ENCODE peak calls at places on chromosomes 1 and 21, in seven cellular contexts. Y is suprapubic skin, T is GM12865, G is fibroblast of mammary gland, C is fibroblast of villous mesenchyme, D is type B pancreatic cell, Z is prostate gland. W is an unnamed sample.

GRCh38 chr1:119286587-119287181 is 81.9 kb upstream of the HAO2 start:
- DNase-seq in G (peak), Y (no peak), Z (peak), C (peak), D (no peak), T (peak), W (no peak)

GRCh38 chr1:109732390-109732763 is 8.5 kb downstream of the GSTM3 start:
- DNase-seq in Z (no peak), Y (no peak), T (no peak), C (no peak), D (no peak), G (no peak), W (no peak)

GRCh38 chr1:240258910-240259309 is 167.2 kb downstream of the FMN2 start:
- DNase-seq in T (no peak), G (peak), D (no peak), C (no peak), Y (no peak), Z (no peak), W (no peak)

GRCh38 chr1:56967355-56967754 is 1.5 kb upstream of the C8B start:
- DNase-seq in G (no peak), Y (no peak), D (no peak), Z (no peak), T (no peak), C (no peak), W (no peak)

GRCh38 chr21:35206141-35207125 is 157.3 kb upstream of the RUNX1 start:
- DNase-seq in D (no peak), T (peak), Y (no peak), G (no peak), Z (peak), C (no peak), W (no peak)

GRCh38 chr1:225430301-225430700 is 2.5 kb upstream of the LBR start:
- DNase-seq in C (no peak), G (no peak), Z (no peak), T (no peak), D (no peak), Y (no peak), W (no peak)

GRCh38 chr1:183365093-183365492 is 53.1 kb downstream of the NMNAT2 start:
- DNase-seq in T (no peak), D (no peak), C (no peak), Z (no peak), Y (no peak), G (no peak), W (no peak)

GRCh38 chr21:38952890-38953289 is 147.2 kb downstream of the ETS2 start:
- DNase-seq in G (no peak), C (no peak), Z (no peak), T (no peak), D (no peak), Y (no peak), W (no peak)

GRCh38 chr1:160411231-160411630 is 10.9 kb downstream of the VANGL2 start:
- DNase-seq in D (no peak), G (no peak), T (no peak), C (no peak), Y (no peak), Z (no peak), W (no peak)

GRCh38 chr1:56898005-56898373 is 43.4 kb downstream of the C8A start:
- DNase-seq in D (no peak), C (no peak), Y (no peak), G (no peak), T (no peak), Z (no peak), W (no peak)

GRCh38 chr1:8858112-8858668 is 20.3 kb downstream of the ENO1 start:
- DNase-seq in G (peak), D (no peak), Y (no peak), T (no peak), C (peak), Z (no peak), W (no peak)

GRCh38 chr1:11299225-11299574 is 26.2 kb downstream of the UBIAD1 start:
- DNase-seq in G (no peak), C (no peak), Y (no peak), T (no peak), Z (no peak), D (no peak), W (no peak)

GRCh38 chr21:38170705-38171682 is 85.8 kb upstream of the KCNJ15 start:
- DNase-seq in Y (no peak), G (peak), D (no peak), T (no peak), Z (no peak), C (peak), W (no peak)

GRCh38 chr1:7208647-7209180 is 423.5 kb downstream of the CAMTA1 start:
- DNase-seq in Z (no peak), G (no peak), C (no peak), T (no peak), Y (no peak), D (no peak), W (no peak)

GRCh38 chr21:33308586-33309490 is 15.9 kb upstream of the IFNAR1 start:
- DNase-seq in C (peak), D (no peak), T (peak), Z (peak), G (peak), Y (no peak), W (no peak)

GRCh38 chr1:42951588-42951987 is 7.1 kb downstream of the SLC2A1 start:
- DNase-seq in D (no peak), T (no peak), C (no peak), G (no peak), Y (no peak), Z (no peak), W (no peak)

GRCh38 chr1:228751360-228752098 is 16.2 kb downstream of the RHOU start:
- DNase-seq in Z (no peak), Y (no peak), G (no peak), D (no peak), T (no peak), C (no peak), W (no peak)

GRCh38 chr1:33152685-33153432 is 29.0 kb downstream of the TRIM62 start:
- DNase-seq in Z (peak), Y (no peak), G (peak), T (peak), D (no peak), C (peak), W (no peak)

GRCh38 chr1:12339410-12339809 is 109.6 kb downstream of the VPS13D start:
- DNase-seq in Z (no peak), D (no peak), T (no peak), G (no peak), Y (no peak), C (no peak), W (no peak)

GRCh38 chr1:39003787-39004186 is 12.7 kb downstream of the AKIRIN1 start:
- DNase-seq in T (no peak), C (peak), Z (no peak), D (no peak), Y (no peak), G (no peak), W (no peak)

GRCh38 chr1:220681220-220681847 is 8.8 kb upstream of the C1orf115 start:
- DNase-seq in D (no peak), C (peak), Z (no peak), Y (no peak), T (no peak), G (peak), W (no peak)

GRCh38 chr1:68093737-68094136 is 43.3 kb upstream of the DIRAS3 start:
- DNase-seq in D (no peak), Z (no peak), C (no peak), G (no peak), Y (no peak), T (no peak), W (no peak)

GRCh38 chr1:198121058-198121829 is 35.6 kb upstream of the NEK7 start:
- DNase-seq in T (no peak), Y (no peak), D (no peak), Z (no peak), C (peak), G (peak), W (no peak)

GRCh38 chr1:112673589-112674439 is 645 bp upstream of the MOV10 start:
- DNase-seq in Z (peak), D (no peak), C (peak), G (peak), T (peak), Y (no peak), W (peak)

GRCh38 chr1:22131875-22132486 is 10.9 kb downstream of the WNT4 start:
- DNase-seq in Y (no peak), T (peak), Z (peak), C (no peak), G (no peak), D (peak), W (no peak)

GRCh38 chr1:116373451-116374339 is 651 bp downstream of the ATP1A1 start:
- DNase-seq in D (peak), T (peak), G (peak), Z (peak), Y (peak), C (peak), W (no peak)

GRCh38 chr21:38263493-38263892 is 6.7 kb downstream of the KCNJ15 start:
- DNase-seq in G (peak), T (no peak), Z (no peak), C (no peak), D (no peak), Y (no peak), W (no peak)

GRCh38 chr1:95309031-95309459 is 75.0 kb downstream of the RWDD3 start:
- DNase-seq in Z (peak), Y (no peak), G (peak), T (peak), C (peak), D (no peak), W (no peak)

GRCh38 chr1:91712981-91713841 is 172.7 kb downstream of the TGFBR3 start:
- DNase-seq in C (peak), Y (no peak), Z (no peak), D (no peak), T (peak), G (peak), W (no peak)

GRCh38 chr1:109425391-109425790 is 857 bp downstream of the PSMA5 start:
- DNase-seq in Y (no peak), T (peak), G (peak), Z (no peak), D (no peak), C (peak), W (no peak)

GRCh38 chr1:27992271-27992670 is 32.5 kb downstream of the XKR8 start:
- DNase-seq in Z (no peak), Y (no peak), G (no peak), D (no peak), T (peak), C (no peak), W (no peak)

GRCh38 chr1:145972580-145972979 is 8.1 kb downstream of the POLR3GL start:
- DNase-seq in Y (peak), Z (no peak), D (no peak), C (no peak), T (no peak), G (no peak), W (no peak)

GRCh38 chr1:177119311-177119710 is 45.2 kb downstream of the ASTN1 start:
- DNase-seq in Z (no peak), Y (no peak), G (no peak), C (no peak), T (no peak), D (no peak), W (no peak)

GRCh38 chr1:2322065-2322571 is 69.2 kb downstream of the MORN1 start:
- DNase-seq in Y (peak), T (no peak), G (peak), D (peak), C (peak), Z (no peak), W (no peak)
- TF ChIP-seq CTCF in Y (no peak), T (no peak), G (no peak), D (peak), C (peak), Z (no peak), W (no peak)

GRCh38 chr1:175073633-175074032 is 6.0 kb downstream of the TNN start:
- DNase-seq in Z (no peak), G (no peak), D (no peak), Y (no peak), T (no peak), C (no peak), W (no peak)
- TF ChIP-seq CTCF in Z (no peak), G (no peak), D (no peak), Y (no peak), T (no peak), C (no peak), W (no peak)

DNA sequence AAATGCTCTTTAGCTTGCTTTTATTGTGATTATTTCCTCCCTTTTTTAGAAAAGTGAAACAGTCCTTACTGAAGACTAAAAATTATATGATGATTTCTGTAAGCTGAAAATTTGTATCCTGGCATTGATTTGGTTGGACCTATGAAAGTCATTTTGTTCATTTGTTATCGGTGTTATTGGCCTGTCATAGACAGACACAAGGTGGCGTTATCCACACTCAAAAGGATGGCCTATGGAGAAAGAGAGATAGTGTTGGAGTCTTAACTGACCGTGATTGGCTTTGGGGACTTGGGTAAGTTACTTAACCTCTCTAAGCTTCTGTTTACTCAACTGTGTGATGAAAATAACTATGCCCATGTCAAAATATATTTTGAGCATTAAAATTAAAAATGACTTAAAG is 203.6 kb upstream of the CHODL start:
- DNase-seq in Z (no peak), T (peak), C (peak), G (peak), Y (no peak), D (no peak), W (no peak)
- TF ChIP-seq CTCF in Z (peak), T (peak), C (no peak), G (peak), Y (no peak), D (peak), W (no peak)

DNA sequence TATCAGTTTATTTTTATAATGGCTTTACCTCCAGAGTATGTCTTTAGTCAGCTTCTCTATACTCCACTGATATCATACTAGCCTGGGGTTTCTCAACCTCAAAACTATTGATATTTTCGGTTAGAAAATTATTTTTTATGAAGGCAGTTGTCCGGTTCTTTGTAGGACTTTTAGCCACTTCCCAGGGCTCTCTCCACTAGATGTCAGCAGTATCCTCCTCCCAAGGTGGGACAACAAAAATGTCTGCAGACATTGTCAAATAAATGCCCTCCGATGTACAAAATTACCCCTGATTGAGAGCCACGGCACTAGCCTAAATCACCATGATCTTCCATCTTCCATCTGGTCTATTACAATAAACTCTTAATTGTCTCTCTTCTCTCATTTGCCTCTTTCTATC is 4.1 kb upstream of the GRIK1 start:
- DNase-seq in Y (no peak), C (no peak), Z (no peak), D (no peak), T (peak), G (peak), W (no peak)
- TF ChIP-seq CTCF in Y (no peak), C (no peak), Z (no peak), D (peak), T (no peak), G (peak), W (no peak)

W was measured in vagina.